ENCODE peak calls at places on chromosomes 1 and 21, in seven cellular contexts. F is KG1, O is lower leg skin, J is bronchial epithelial cell, M is astrocyte of the cerebellum, Q is dorsolateral prefrontal cortex, P is IMR-90. L is an unnamed sample.

GRCh38 chr21:42766756-42767560 is 112.4 kb downstream of the WDR4 start:
- DNase-seq in F (no peak), O (no peak), J (no peak), M (no peak), Q (no peak), P (no peak), L (no peak)

GRCh38 chr21:42221581-42222345 is 2.8 kb downstream of the ABCG1 start:
- DNase-seq in F (no peak), O (no peak), J (peak), M (peak), Q (no peak), P (peak), L (no peak)

GRCh38 chr1:25634896-25635295 is 18.3 kb downstream of the MAN1C1 start:
- DNase-seq in F (no peak), O (no peak), J (no peak), M (no peak), Q (no peak), P (no peak), L (no peak)

GRCh38 chr1:186999506-186999905 is 170.8 kb downstream of the PLA2G4A start:
- DNase-seq in F (no peak), O (no peak), J (no peak), M (no peak), Q (no peak), P (no peak), L (no peak)

GRCh38 chr1:209398330-209398991 is 185.1 kb upstream of the CAMK1G start:
- DNase-seq in F (no peak), O (no peak), J (peak), M (peak), Q (no peak), P (peak), L (peak)

GRCh38 chr1:230768903-230769570 is 21.8 kb downstream of the CAPN9 start:
- DNase-seq in F (no peak), O (no peak), J (peak), M (no peak), Q (no peak), P (peak), L (no peak)

GRCh38 chr1:30668546-30669327 is 54.6 kb downstream of the MATN1 start:
- DNase-seq in F (no peak), O (no peak), J (no peak), M (no peak), Q (peak), P (peak), L (no peak)

GRCh38 chr1:156592158-156592909 is 758 bp downstream of the NAXE start:
- DNase-seq in F (no peak), O (no peak), J (no peak), M (no peak), Q (no peak), P (no peak), L (no peak)

GRCh38 chr21:21097425-21097824 is 99.2 kb downstream of the NCAM2 start:
- DNase-seq in F (no peak), O (no peak), J (no peak), M (no peak), Q (no peak), P (no peak), L (no peak)

GRCh38 chr1:55568732-55569131 is 353.6 kb upstream of the USP24 start:
- DNase-seq in F (no peak), O (no peak), J (no peak), M (no peak), Q (no peak), P (no peak), L (no peak)

GRCh38 chr1:107829083-107829771 is 135.8 kb downstream of the VAV3 start:
- DNase-seq in F (peak), O (no peak), J (no peak), M (peak), Q (no peak), P (no peak), L (peak)

GRCh38 chr1:157941939-157942338 is 51.5 kb upstream of the KIRREL1 start:
- DNase-seq in F (no peak), O (no peak), J (no peak), M (no peak), Q (no peak), P (no peak), L (no peak)

GRCh38 chr1:150281221-150281757 is 1.1 kb upstream of the CIART start:
- DNase-seq in F (peak), O (peak), J (peak), M (peak), Q (peak), P (peak), L (peak)

GRCh38 chr1:32470991-32471694 is 6.3 kb downstream of the ZBTB8B start:
- DNase-seq in F (no peak), O (no peak), J (no peak), M (no peak), Q (no peak), P (no peak), L (no peak)

GRCh38 chr1:119964673-119965363 is 68.5 kb upstream of the ADAM30 start:
- DNase-seq in F (no peak), O (no peak), J (no peak), M (peak), Q (peak), P (peak), L (peak)

GRCh38 chr1:84164567-84165021 is 20.5 kb downstream of the PRKACB start:
- DNase-seq in F (no peak), O (no peak), J (no peak), M (no peak), Q (no peak), P (no peak), L (no peak)

GRCh38 chr21:39220150-39220549 is 36.9 kb upstream of the PSMG1 start:
- DNase-seq in F (no peak), O (no peak), J (no peak), M (no peak), Q (no peak), P (no peak), L (no peak)

GRCh38 chr21:44875341-44875740 is 1.9 kb upstream of the PTTG1IP start:
- DNase-seq in F (peak), O (no peak), J (peak), M (no peak), Q (no peak), P (peak), L (no peak)

GRCh38 chr1:225844236-225845061 is 34.5 kb downstream of the EPHX1 start:
- DNase-seq in F (no peak), O (no peak), J (no peak), M (no peak), Q (no peak), P (no peak), L (no peak)

GRCh38 chr1:223189903-223190724 is 47.1 kb upstream of the TLR5 start:
- DNase-seq in F (no peak), O (no peak), J (peak), M (peak), Q (no peak), P (peak), L (no peak)

GRCh38 chr1:7552402-7552801 is 218.7 kb upstream of the VAMP3 start:
- DNase-seq in F (no peak), O (no peak), J (no peak), M (no peak), Q (no peak), P (peak), L (no peak)

GRCh38 chr1:17255336-17255735 is 6.4 kb downstream of the PADI3 start:
- DNase-seq in F (no peak), O (no peak), J (no peak), M (no peak), Q (no peak), P (no peak), L (no peak)

GRCh38 chr1:6544831-6545230 is 9.5 kb downstream of the NOL9 start:
- DNase-seq in F (no peak), O (no peak), J (peak), M (peak), Q (no peak), P (peak), L (no peak)

GRCh38 chr1:224684920-224685547 is 68.9 kb downstream of the CNIH3 start:
- DNase-seq in F (no peak), O (no peak), J (no peak), M (no peak), Q (no peak), P (no peak), L (no peak)

GRCh38 chr1:182789138-182790076 is at the start of gene NPL:
- DNase-seq in F (peak), O (peak), J (peak), M (no peak), Q (peak), P (peak), L (peak)

GRCh38 chr1:186757851-186758250 is 70.9 kb upstream of the PLA2G4A start:
- DNase-seq in F (no peak), O (no peak), J (no peak), M (no peak), Q (no peak), P (no peak), L (no peak)

GRCh38 chr1:43441894-43442632 is 11.7 kb downstream of the HYI start:
- DNase-seq in F (no peak), O (no peak), J (no peak), M (no peak), Q (no peak), P (no peak), L (no peak)

GRCh38 chr1:47023268-47024137 is at the start of gene CYP4X1:
- DNase-seq in F (no peak), O (no peak), J (no peak), M (no peak), Q (peak), P (no peak), L (peak)

GRCh38 chr1:63713627-63714481 is 60.0 kb upstream of the ROR1 start:
- DNase-seq in F (no peak), O (no peak), J (peak), M (peak), Q (no peak), P (peak), L (no peak)

GRCh38 chr1:107139833-107140702 is 771 bp upstream of the NTNG1 start:
- DNase-seq in F (no peak), O (no peak), J (peak), M (peak), Q (peak), P (peak), L (peak)

GRCh38 chr1:200191993-200192392 is 164.5 kb downstream of the NR5A2 start:
- DNase-seq in F (no peak), O (no peak), J (no peak), M (no peak), Q (no peak), P (peak), L (no peak)

GRCh38 chr21:44255519-44255981 is 6.1 kb downstream of the DNMT3L start:
- DNase-seq in F (no peak), O (no peak), J (no peak), M (no peak), Q (no peak), P (peak), L (no peak)

GRCh38 chr1:196651637-196652215 is at the start of gene CFH:
- DNase-seq in F (peak), O (no peak), J (peak), M (peak), Q (no peak), P (peak), L (no peak)

GRCh38 chr1:39652534-39652933 is 13.1 kb upstream of the HEYL start:
- DNase-seq in F (no peak), O (no peak), J (no peak), M (no peak), Q (no peak), P (no peak), L (no peak)

GRCh38 chr21:45130324-45130774 is 56.0 kb downstream of the ADARB1 start:
- DNase-seq in F (peak), O (no peak), J (peak), M (peak), Q (no peak), P (peak), L (no peak)

GRCh38 chr1:55623339-55623738 is 408.2 kb upstream of the USP24 start:
- DNase-seq in F (no peak), O (no peak), J (no peak), M (no peak), Q (peak), P (peak), L (no peak)

GRCh38 chr1:169586395-169587255 is at the start of gene F5:
- DNase-seq in F (peak), O (peak), J (peak), M (peak), Q (peak), P (peak), L (peak)